ENCODE peak calls at places on chromosome 12, in six cellular contexts. C, J, A, Z, N and M are unnamed samples.

GRCh38 chr12:69966409-69966808 is 141.4 kb downstream of the MYRFL start:
- DNase-seq in A (no peak), J (no peak), N (peak; percentile 80), C (peak; percentile 50), Z (no peak), M (no peak)

GRCh38 chr12:124347805-124348658 is 53.1 kb downstream of the RFLNA start:
- DNase-seq in Z (peak; percentile 33), A (no peak), C (no peak), N (no peak), J (no peak), M (no peak)

GRCh38 chr12:129193263-129193871 is 340.1 kb downstream of the GLT1D1 start:
- DNase-seq in J (no peak), A (no peak), C (no peak), Z (no peak), N (no peak), M (peak; percentile 44)

GRCh38 chr12:51351913-51352532 is 5.5 kb upstream of the CELA1 start:
- DNase-seq in J (no peak), C (no peak), Z (no peak), N (peak; percentile 72), A (peak; percentile 39), M (peak; percentile 45)

GRCh38 chr12:55743131-55743921 is 404 bp downstream of the GDF11 start:
- DNase-seq in C (peak; percentile 45), Z (peak; percentile 38), A (no peak), N (peak; percentile 59), J (no peak), M (peak; percentile 84)

GRCh38 chr12:50018968-50019367 is 6.3 kb downstream of the RACGAP1 start:
- DNase-seq in C (no peak), A (no peak), Z (no peak), N (no peak), J (no peak), M (no peak)

GRCh38 chr12:129102233-129102632 is 249.0 kb downstream of the GLT1D1 start:
- DNase-seq in Z (no peak), C (no peak), N (no peak), A (no peak), J (no peak), M (no peak)

GRCh38 chr12:51639361-51639760 is 48.3 kb downstream of the SCN8A start:
- DNase-seq in Z (no peak), N (peak; percentile 7), J (no peak), C (no peak), A (no peak), M (no peak)

GRCh38 chr12:110689002-110689600 is at the start of gene HVCN1:
- DNase-seq in N (no peak), Z (peak; percentile 39), A (peak; percentile 47), J (no peak), C (peak; percentile 73), M (peak; percentile 70)

GRCh38 chr12:22625671-22626251 is 790 bp downstream of the ETNK1 start:
- DNase-seq in J (no peak), N (peak; percentile 36), Z (peak; percentile 38), C (peak; percentile 14), A (no peak), M (peak; percentile 54)

GRCh38 chr12:63450821-63451220 is 217.5 kb downstream of the DPY19L2 start:
- DNase-seq in J (no peak), A (no peak), C (no peak), N (no peak), Z (no peak), M (no peak)

GRCh38 chr12:57218030-57218853 is 1.6 kb downstream of the NXPH4 start:
- DNase-seq in J (no peak), C (no peak), A (no peak), Z (peak; percentile 67), N (no peak), M (no peak)

GRCh38 chr12:107304588-107305532 is 211.5 kb upstream of the CRY1 start:
- DNase-seq in C (no peak), A (no peak), Z (no peak), J (no peak), N (no peak), M (no peak)

GRCh38 chr12:89574736-89575208 is 48.9 kb upstream of the POC1B start:
- DNase-seq in C (no peak), Z (no peak), N (peak; percentile 57), J (peak; percentile 64), A (no peak), M (no peak)

GRCh38 chr12:76929499-76929898 is 50.7 kb upstream of the CSRP2 start:
- DNase-seq in C (no peak), N (no peak), A (no peak), Z (no peak), J (no peak), M (no peak)

GRCh38 chr12:130818381-130819247 is 20.4 kb downstream of the STX2 start:
- DNase-seq in C (peak; percentile 67), J (no peak), Z (peak; percentile 52), A (no peak), N (peak; percentile 47), M (peak; percentile 79)

GRCh38 chr12:53048033-53048779 is 1.7 kb upstream of the TNS2 start:
- DNase-seq in C (peak; percentile 81), J (no peak), Z (peak; percentile 83), A (no peak), N (no peak), M (no peak)

GRCh38 chr12:120012067-120012621 is 23.1 kb downstream of the BICDL1 start:
- DNase-seq in J (no peak), C (no peak), Z (no peak), A (no peak), N (no peak), M (peak; percentile 91)

GRCh38 chr12:56884421-56884820 is 49.8 kb downstream of the SDR9C7 start:
- DNase-seq in C (no peak), J (no peak), A (no peak), Z (no peak), N (peak; percentile 25), M (no peak)

GRCh38 chr12:6980740-6981139 is 10.0 kb downstream of the EMG1 start:
- DNase-seq in C (no peak), A (no peak), Z (no peak), N (no peak), J (no peak), M (no peak)

GRCh38 chr12:96375173-96375572 is 25.1 kb downstream of the CDK17 start:
- DNase-seq in N (peak; percentile 50), C (no peak), J (no peak), Z (no peak), A (no peak), M (no peak)

GRCh38 chr12:6452245-6452731 is 446 bp downstream of the TAPBPL start:
- DNase-seq in C (no peak), N (no peak), A (no peak), J (no peak), Z (peak; percentile 52), M (peak; percentile 53)

GRCh38 chr12:105672171-105672570 is 341.7 kb downstream of the C12orf75 start:
- DNase-seq in A (no peak), N (no peak), Z (no peak), C (peak; percentile 20), J (no peak), M (no peak)

GRCh38 chr12:127810026-127810425 is 456.9 kb upstream of the TMEM132C start:
- DNase-seq in A (no peak), N (peak; percentile 97), Z (no peak), J (peak; percentile 96), C (no peak), M (no peak)

GRCh38 chr12:75823475-75823874 is 208.1 kb downstream of the PHLDA1 start:
- DNase-seq in J (no peak), N (no peak), A (no peak), Z (no peak), C (no peak), M (no peak)

GRCh38 chr12:106766393-106766826 is 8.1 kb upstream of the RIC8B start:
- DNase-seq in N (no peak), J (no peak), Z (no peak), A (no peak), C (peak; percentile 54), M (no peak)

GRCh38 chr12:21764063-21764462 is 10.4 kb downstream of the KCNJ8 start:
- DNase-seq in N (no peak), Z (no peak), C (no peak), A (no peak), J (no peak), M (no peak)

GRCh38 chr12:65631621-65632111 is 192.6 kb upstream of the HMGA2 start:
- DNase-seq in N (peak; percentile 99), C (no peak), A (no peak), J (peak; percentile 99), Z (no peak), M (no peak)

GRCh38 chr12:128043317-128043716 is 223.7 kb upstream of the TMEM132C start:
- DNase-seq in N (no peak), C (no peak), J (no peak), Z (no peak), A (no peak), M (peak; percentile 4)

DNA sequence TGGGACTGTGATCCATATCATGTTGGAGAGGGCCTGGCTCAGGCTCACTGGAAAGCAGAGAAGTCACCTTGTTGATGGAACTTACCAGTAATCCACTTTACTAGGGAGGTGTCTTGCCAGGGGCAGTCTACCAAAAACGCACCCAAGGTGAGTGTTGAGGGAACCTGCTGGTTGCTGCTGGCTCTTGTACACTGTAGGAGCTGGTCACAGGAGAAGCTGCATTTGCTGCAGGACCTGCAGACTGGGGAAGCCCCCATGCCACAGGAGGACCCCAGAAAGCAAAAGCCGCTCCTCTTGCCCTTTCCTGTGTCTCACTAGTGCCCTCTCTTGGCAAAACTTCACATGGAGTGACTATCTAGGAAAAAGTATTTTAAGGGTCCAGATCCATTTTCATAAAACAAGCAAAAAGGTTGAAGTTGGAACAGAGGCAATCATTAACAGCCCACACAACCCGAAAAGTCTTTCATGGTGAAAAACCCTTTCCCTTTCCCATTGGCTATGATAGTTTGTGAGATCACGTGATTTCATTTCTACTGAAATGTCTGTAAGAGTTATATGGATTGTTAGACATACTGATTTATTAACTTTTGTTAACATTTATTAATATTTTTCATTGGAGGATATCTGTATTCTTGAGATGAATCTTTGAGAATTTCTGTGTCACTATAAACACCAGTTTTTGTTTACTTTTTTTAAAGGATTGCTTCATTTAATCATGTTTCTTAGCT is 59.2 kb downstream of the RASSF8 start:
- DNase-seq in N (peak; percentile 54), C (no peak), J (no peak), A (peak; percentile 15), Z (no peak), M (peak; percentile 47)
- H3K4me3 ChIP-seq in N (no peak overlapping the region), C (peak overlapping the region; percentile 36), J (no peak overlapping the region), A (no peak overlapping the region), Z (no peak overlapping the region), M (no peak overlapping the region)

GRCh38 chr12:99977550-99977949 is 7.2 kb downstream of the ANKS1B start:
- DNase-seq in C (no peak), Z (no peak), A (no peak), J (no peak), N (peak; percentile 11), M (no peak)
- H3K4me3 ChIP-seq in C (no peak overlapping the region), Z (no peak overlapping the region), A (no peak overlapping the region), J (no peak overlapping the region), N (no peak overlapping the region), M (no peak overlapping the region)

DNA sequence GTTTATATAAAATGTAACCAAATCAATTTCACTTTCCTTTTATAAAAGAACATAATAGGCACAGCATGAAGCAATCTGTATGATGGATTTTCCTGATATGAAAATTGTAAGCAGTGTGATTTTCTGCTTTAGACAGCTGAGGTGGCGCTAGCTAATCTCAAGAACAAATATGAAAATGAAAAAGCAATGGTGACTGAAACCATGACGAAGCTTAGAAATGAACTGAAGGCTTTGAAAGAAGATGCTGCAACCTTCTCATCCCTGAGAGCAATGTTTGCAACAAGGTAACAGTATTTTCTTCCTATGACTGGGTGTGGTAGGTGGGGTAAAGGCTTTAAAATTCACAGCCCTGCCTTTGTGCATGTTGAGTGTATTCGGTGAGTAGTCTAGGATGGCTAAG is 65.0 kb upstream of the FGD4 start:
- DNase-seq in A (no peak), C (no peak), Z (no peak), N (no peak), J (no peak), M (peak; percentile 44)
- H3K4me3 ChIP-seq in A (no peak overlapping the region), C (no peak overlapping the region), Z (no peak overlapping the region), N (no peak overlapping the region), J (no peak overlapping the region), M (no peak overlapping the region)

GRCh38 chr12:114405449-114406271 is at the start of gene TBX5:
- DNase-seq in Z (no peak), A (peak; percentile 14), C (no peak), J (no peak), N (no peak), M (no peak)
- H3K4me3 ChIP-seq in Z (peak within 1 kb of the TSS; percentile 28), A (no peak within 1 kb of the TSS), C (peak within 1 kb of the TSS; percentile 82), J (peak within 1 kb of the TSS; percentile 78), N (no peak within 1 kb of the TSS), M (no peak within 1 kb of the TSS)